ENCODE peak calls at places on chromosomes 4 and X, in seven cellular contexts. T is GOT3, D is substantia nigra, G is HEK293T, H is type B pancreatic cell, R is EH, Y is T-cell. E is an unnamed sample.

GRCh38 chrX:122203399-122203798 is 980.7 kb upstream of the GRIA3 start:
- DNase-seq in T (no peak), D (no peak), G (no peak), H (no peak), R (no peak), Y (no peak), E (no peak)

GRCh38 chr4:78827191-78827590 is 51.0 kb downstream of the BMP2K start:
- DNase-seq in T (no peak), D (no peak), G (no peak), H (no peak), R (no peak), Y (no peak), E (no peak)

GRCh38 chr4:15659768-15660394 is 4.7 kb upstream of the FBXL5 start:
- DNase-seq in T (no peak), D (no peak), G (no peak), H (no peak), R (peak; percentile 67), Y (no peak), E (no peak)

GRCh38 chr4:1969928-1970723 is 38.6 kb downstream of the NELFA start:
- DNase-seq in T (no peak), D (no peak), G (no peak), H (no peak), R (no peak), Y (no peak), E (no peak)

GRCh38 chr4:101958547-101958946 is 168.0 kb downstream of the BANK1 start:
- DNase-seq in T (no peak), D (no peak), G (no peak), H (no peak), R (no peak), Y (no peak), E (no peak)

GRCh38 chr4:62517721-62518120 is 1317.6 kb downstream of the ADGRL3 start:
- DNase-seq in T (no peak), D (no peak), G (no peak), H (no peak), R (no peak), Y (no peak), E (no peak)

GRCh38 chr4:41361831-41362646 is 105.3 kb downstream of the UCHL1 start:
- DNase-seq in T (no peak), D (peak; percentile 41), G (no peak), H (no peak), R (peak; percentile 63), Y (no peak), E (no peak)

GRCh38 chrX:123450217-123450616 is 266.1 kb downstream of the GRIA3 start:
- DNase-seq in T (no peak), D (no peak), G (peak; percentile 38), H (no peak), R (peak; percentile 2), Y (no peak), E (no peak)

GRCh38 chr4:14871676-14872430 is 130.4 kb upstream of the CPEB2 start:
- DNase-seq in T (no peak), D (no peak), G (peak; percentile 15), H (no peak), R (peak; percentile 19), Y (peak; percentile 25), E (peak; percentile 30)

GRCh38 chr4:53479731-53480525 is 102.5 kb downstream of the FIP1L1 start:
- DNase-seq in T (no peak), D (no peak), G (no peak), H (no peak), R (peak; percentile 87), Y (no peak), E (no peak)

GRCh38 chr4:155032521-155033229 is 175.8 kb upstream of the NPY2R start:
- DNase-seq in T (no peak), D (no peak), G (no peak), H (no peak), R (no peak), Y (no peak), E (no peak)

GRCh38 chr4:172892300-172892699 is 276.3 kb upstream of the GALNT7 start:
- DNase-seq in T (no peak), D (no peak), G (peak; percentile 37), H (no peak), R (peak; percentile 7), Y (no peak), E (no peak)

GRCh38 chr4:135120190-135120589 is 918.6 kb upstream of the PABPC4L start:
- DNase-seq in T (no peak), D (no peak), G (no peak), H (no peak), R (peak; percentile 13), Y (no peak), E (no peak)

GRCh38 chrX:106752101-106752678 is 25.7 kb downstream of the RNF128 start:
- DNase-seq in T (no peak), D (no peak), G (no peak), H (no peak), R (peak; percentile 26), Y (no peak), E (no peak)

GRCh38 chr4:147479817-147480216 is 1.1 kb upstream of the EDNRA start:
- DNase-seq in T (no peak), D (no peak), G (no peak), H (no peak), R (peak; percentile 69), Y (no peak), E (peak; percentile 9)

GRCh38 chr4:41212221-41213203 is 1.8 kb downstream of the APBB2 start:
- DNase-seq in T (no peak), D (peak; percentile 66), G (peak; percentile 16), H (no peak), R (peak; percentile 70), Y (no peak), E (peak; percentile 60)

GRCh38 chr4:159105761-159106243 is 2.9 kb downstream of the RAPGEF2 start:
- DNase-seq in T (no peak), D (no peak), G (no peak), H (no peak), R (peak; percentile 72), Y (no peak), E (peak; percentile 27)

GRCh38 chrX:105451426-105451825 is 230.9 kb upstream of the TEX13A start:
- DNase-seq in T (no peak), D (no peak), G (no peak), H (no peak), R (no peak), Y (no peak), E (no peak)

GRCh38 chr4:16598241-16599224 is 299.9 kb downstream of the LDB2 start:
- DNase-seq in T (no peak), D (no peak), G (no peak), H (no peak), R (peak; percentile 70), Y (no peak), E (no peak)

GRCh38 chrX:22109442-22109841 is 77.3 kb downstream of the PHEX start:
- DNase-seq in T (no peak), D (no peak), G (no peak), H (no peak), R (peak; percentile 71), Y (no peak), E (no peak)

GRCh38 chr4:61540944-61541343 is 340.8 kb downstream of the ADGRL3 start:
- DNase-seq in T (no peak), D (no peak), G (peak; percentile 26), H (no peak), R (no peak), Y (no peak), E (no peak)

E was measured in body of pancreas.